ENCODE peak calls at places on chromosomes 1 and 21, in eight cellular contexts. One of them, this sample, is unnamed.

GRCh38 chr1:85599076-85599491 is 18.5 kb downstream of the CCN1 start:
- DNase-seq in NCI-H524: no peak
- DNase-seq in HS-27A: no peak
- DNase-seq in pancreas: no peak
- DNase-seq in cardiac fibroblast: no peak
- DNase-seq in cardiac muscle cell: no peak
- DNase-seq in iPS DF 6.9: no peak
- DNase-seq in left ventricle myocardium inferior: no peak
- DNase-seq in this sample: no peak

GRCh38 chr1:66012076-66012769 is 219.5 kb downstream of the PDE4B start:
- DNase-seq in NCI-H524: peak; percentile 6
- DNase-seq in HS-27A: no peak
- DNase-seq in pancreas: no peak
- DNase-seq in cardiac fibroblast: no peak
- DNase-seq in cardiac muscle cell: no peak
- DNase-seq in iPS DF 6.9: no peak
- DNase-seq in left ventricle myocardium inferior: no peak
- DNase-seq in this sample: no peak

GRCh38 chr1:154186177-154186576 is 5.7 kb downstream of the TPM3 start:
- DNase-seq in NCI-H524: peak; percentile 96
- DNase-seq in HS-27A: no peak
- DNase-seq in pancreas: peak; percentile 65
- DNase-seq in cardiac fibroblast: peak; percentile 80
- DNase-seq in cardiac muscle cell: peak; percentile 52
- DNase-seq in iPS DF 6.9: peak; percentile 77
- DNase-seq in left ventricle myocardium inferior: peak; percentile 36
- DNase-seq in this sample: no peak

GRCh38 chr1:74679811-74680210 is 6.2 kb upstream of the ERICH3 start:
- DNase-seq in NCI-H524: no peak
- DNase-seq in HS-27A: no peak
- DNase-seq in pancreas: no peak
- DNase-seq in cardiac fibroblast: no peak
- DNase-seq in cardiac muscle cell: no peak
- DNase-seq in iPS DF 6.9: no peak
- DNase-seq in left ventricle myocardium inferior: no peak
- DNase-seq in this sample: no peak

GRCh38 chr21:42733037-42733632 is 79.7 kb downstream of the PDE9A start:
- DNase-seq in NCI-H524: no peak
- DNase-seq in HS-27A: no peak
- DNase-seq in pancreas: no peak
- DNase-seq in cardiac fibroblast: no peak
- DNase-seq in cardiac muscle cell: no peak
- DNase-seq in iPS DF 6.9: no peak
- DNase-seq in left ventricle myocardium inferior: no peak
- DNase-seq in this sample: no peak

GRCh38 chr1:225467193-225468020 is 39.6 kb upstream of the LBR start:
- DNase-seq in NCI-H524: no peak
- DNase-seq in HS-27A: no peak
- DNase-seq in pancreas: no peak
- DNase-seq in cardiac fibroblast: peak; percentile 56
- DNase-seq in cardiac muscle cell: no peak
- DNase-seq in iPS DF 6.9: no peak
- DNase-seq in left ventricle myocardium inferior: peak; percentile 71
- DNase-seq in this sample: peak; percentile 75

GRCh38 chr1:116128669-116129068 is 17.5 kb downstream of the MAB21L3 start:
- DNase-seq in NCI-H524: no peak
- DNase-seq in HS-27A: no peak
- DNase-seq in pancreas: no peak
- DNase-seq in cardiac fibroblast: no peak
- DNase-seq in cardiac muscle cell: no peak
- DNase-seq in iPS DF 6.9: no peak
- DNase-seq in left ventricle myocardium inferior: no peak
- DNase-seq in this sample: no peak

GRCh38 chr1:9706178-9706577 is 54.6 kb downstream of the PIK3CD start:
- DNase-seq in NCI-H524: no peak
- DNase-seq in HS-27A: no peak
- DNase-seq in pancreas: no peak
- DNase-seq in cardiac fibroblast: no peak
- DNase-seq in cardiac muscle cell: no peak
- DNase-seq in iPS DF 6.9: no peak
- DNase-seq in left ventricle myocardium inferior: no peak
- DNase-seq in this sample: no peak

GRCh38 chr1:17081439-17081838 is 27.6 kb upstream of the SDHB start:
- DNase-seq in NCI-H524: no peak
- DNase-seq in HS-27A: no peak
- DNase-seq in pancreas: peak; percentile 91
- DNase-seq in cardiac fibroblast: no peak
- DNase-seq in cardiac muscle cell: no peak
- DNase-seq in iPS DF 6.9: no peak
- DNase-seq in left ventricle myocardium inferior: no peak
- DNase-seq in this sample: no peak

GRCh38 chr1:90721210-90722194 is 4.4 kb upstream of the BARHL2 start:
- DNase-seq in NCI-H524: peak; percentile 38
- DNase-seq in HS-27A: peak; percentile 9
- DNase-seq in pancreas: peak; percentile 53
- DNase-seq in cardiac fibroblast: peak; percentile 66
- DNase-seq in cardiac muscle cell: peak; percentile 72
- DNase-seq in iPS DF 6.9: no peak
- DNase-seq in left ventricle myocardium inferior: no peak
- DNase-seq in this sample: no peak

GRCh38 chr21:44892536-44893277 is 19.2 kb upstream of the PTTG1IP start:
- DNase-seq in NCI-H524: peak; percentile 51
- DNase-seq in HS-27A: no peak
- DNase-seq in pancreas: peak; percentile 62
- DNase-seq in cardiac fibroblast: peak; percentile 64
- DNase-seq in cardiac muscle cell: peak; percentile 62
- DNase-seq in iPS DF 6.9: no peak
- DNase-seq in left ventricle myocardium inferior: peak; percentile 69
- DNase-seq in this sample: peak; percentile 77

GRCh38 chr1:112395832-112396667 is at the start of gene CTTNBP2NL:
- DNase-seq in NCI-H524: peak; percentile 97
- DNase-seq in HS-27A: peak; percentile 93
- DNase-seq in pancreas: peak; percentile 97
- DNase-seq in cardiac fibroblast: peak; percentile 93
- DNase-seq in cardiac muscle cell: peak; percentile 99
- DNase-seq in iPS DF 6.9: peak; percentile 93
- DNase-seq in left ventricle myocardium inferior: peak; percentile 98
- DNase-seq in this sample: peak; percentile 98

GRCh38 chr1:34549199-34549598 is 205.6 kb upstream of the GJB5 start:
- DNase-seq in NCI-H524: peak; percentile 3
- DNase-seq in HS-27A: no peak
- DNase-seq in pancreas: no peak
- DNase-seq in cardiac fibroblast: no peak
- DNase-seq in cardiac muscle cell: peak; percentile 24
- DNase-seq in iPS DF 6.9: peak; percentile 13
- DNase-seq in left ventricle myocardium inferior: no peak
- DNase-seq in this sample: no peak

GRCh38 chr1:50879137-50879536 is 80.9 kb downstream of the FAF1 start:
- DNase-seq in NCI-H524: no peak
- DNase-seq in HS-27A: no peak
- DNase-seq in pancreas: no peak
- DNase-seq in cardiac fibroblast: no peak
- DNase-seq in cardiac muscle cell: no peak
- DNase-seq in iPS DF 6.9: no peak
- DNase-seq in left ventricle myocardium inferior: no peak
- DNase-seq in this sample: no peak

GRCh38 chr1:53273526-53273925 is 35.2 kb upstream of the MAGOH start:
- DNase-seq in NCI-H524: no peak
- DNase-seq in HS-27A: no peak
- DNase-seq in pancreas: no peak
- DNase-seq in cardiac fibroblast: no peak
- DNase-seq in cardiac muscle cell: no peak
- DNase-seq in iPS DF 6.9: no peak
- DNase-seq in left ventricle myocardium inferior: no peak
- DNase-seq in this sample: no peak

GRCh38 chr1:235953801-235954200 is 87.1 kb upstream of the LYST start:
- DNase-seq in NCI-H524: no peak
- DNase-seq in HS-27A: no peak
- DNase-seq in pancreas: no peak
- DNase-seq in cardiac fibroblast: peak; percentile 92
- DNase-seq in cardiac muscle cell: no peak
- DNase-seq in iPS DF 6.9: no peak
- DNase-seq in left ventricle myocardium inferior: no peak
- DNase-seq in this sample: no peak

GRCh38 chr1:226665505-226666163 is 73.4 kb downstream of the ITPKB start:
- DNase-seq in NCI-H524: no peak
- DNase-seq in HS-27A: no peak
- DNase-seq in pancreas: no peak
- DNase-seq in cardiac fibroblast: no peak
- DNase-seq in cardiac muscle cell: no peak
- DNase-seq in iPS DF 6.9: no peak
- DNase-seq in left ventricle myocardium inferior: no peak
- DNase-seq in this sample: no peak

GRCh38 chr1:243336163-243336562 is 80.3 kb downstream of the SDCCAG8 start:
- DNase-seq in NCI-H524: no peak
- DNase-seq in HS-27A: no peak
- DNase-seq in pancreas: no peak
- DNase-seq in cardiac fibroblast: no peak
- DNase-seq in cardiac muscle cell: no peak
- DNase-seq in iPS DF 6.9: no peak
- DNase-seq in left ventricle myocardium inferior: no peak
- DNase-seq in this sample: no peak

GRCh38 chr1:205979301-205979700 is 23.9 kb downstream of the RAB7B start:
- DNase-seq in NCI-H524: no peak
- DNase-seq in HS-27A: no peak
- DNase-seq in pancreas: no peak
- DNase-seq in cardiac fibroblast: no peak
- DNase-seq in cardiac muscle cell: no peak
- DNase-seq in iPS DF 6.9: no peak
- DNase-seq in left ventricle myocardium inferior: no peak
- DNase-seq in this sample: no peak

GRCh38 chr1:85473390-85473789 is 8.4 kb upstream of the DDAH1 start:
- DNase-seq in NCI-H524: no peak
- DNase-seq in HS-27A: no peak
- DNase-seq in pancreas: no peak
- DNase-seq in cardiac fibroblast: peak; percentile 81
- DNase-seq in cardiac muscle cell: no peak
- DNase-seq in iPS DF 6.9: no peak
- DNase-seq in left ventricle myocardium inferior: no peak
- DNase-seq in this sample: no peak

GRCh38 chr21:42280356-42281195 is 34.6 kb downstream of the TFF3 start:
- DNase-seq in NCI-H524: no peak
- DNase-seq in HS-27A: no peak
- DNase-seq in pancreas: no peak
- DNase-seq in cardiac fibroblast: no peak
- DNase-seq in cardiac muscle cell: no peak
- DNase-seq in iPS DF 6.9: no peak
- DNase-seq in left ventricle myocardium inferior: no peak
- DNase-seq in this sample: no peak

GRCh38 chr1:34164510-34165381 is at the start of gene CSMD2:
- DNase-seq in NCI-H524: peak; percentile 49
- DNase-seq in HS-27A: no peak
- DNase-seq in pancreas: no peak
- DNase-seq in cardiac fibroblast: peak; percentile 32
- DNase-seq in cardiac muscle cell: peak; percentile 71
- DNase-seq in iPS DF 6.9: no peak
- DNase-seq in left ventricle myocardium inferior: peak; percentile 18
- DNase-seq in this sample: peak; percentile 58

GRCh38 chr1:93979040-93979717 is 69.9 kb upstream of the GCLM start:
- DNase-seq in NCI-H524: no peak
- DNase-seq in HS-27A: no peak
- DNase-seq in pancreas: no peak
- DNase-seq in cardiac fibroblast: no peak
- DNase-seq in cardiac muscle cell: no peak
- DNase-seq in iPS DF 6.9: no peak
- DNase-seq in left ventricle myocardium inferior: no peak
- DNase-seq in this sample: no peak

GRCh38 chr1:170162385-170163226 is 16.8 kb downstream of the NTMT2 start:
- DNase-seq in NCI-H524: no peak
- DNase-seq in HS-27A: peak; percentile 53
- DNase-seq in pancreas: peak; percentile 11
- DNase-seq in cardiac fibroblast: peak; percentile 91
- DNase-seq in cardiac muscle cell: peak; percentile 44
- DNase-seq in iPS DF 6.9: no peak
- DNase-seq in left ventricle myocardium inferior: no peak
- DNase-seq in this sample: peak; percentile 57

GRCh38 chr1:19073311-19074186 is 117.1 kb upstream of the IFFO2 start:
- DNase-seq in NCI-H524: no peak
- DNase-seq in HS-27A: no peak
- DNase-seq in pancreas: peak; percentile 43
- DNase-seq in cardiac fibroblast: no peak
- DNase-seq in cardiac muscle cell: no peak
- DNase-seq in iPS DF 6.9: no peak
- DNase-seq in left ventricle myocardium inferior: peak; percentile 64
- DNase-seq in this sample: peak; percentile 56

GRCh38 chr1:65175171-65176070 is 27.4 kb downstream of the AK4 start:
- DNase-seq in NCI-H524: peak; percentile 72
- DNase-seq in HS-27A: no peak
- DNase-seq in pancreas: no peak
- DNase-seq in cardiac fibroblast: no peak
- DNase-seq in cardiac muscle cell: peak; percentile 46
- DNase-seq in iPS DF 6.9: no peak
- DNase-seq in left ventricle myocardium inferior: peak; percentile 66
- DNase-seq in this sample: peak; percentile 41

GRCh38 chr1:225362805-225363204 is 65.0 kb downstream of the LBR start:
- DNase-seq in NCI-H524: no peak
- DNase-seq in HS-27A: no peak
- DNase-seq in pancreas: no peak
- DNase-seq in cardiac fibroblast: no peak
- DNase-seq in cardiac muscle cell: no peak
- DNase-seq in iPS DF 6.9: no peak
- DNase-seq in left ventricle myocardium inferior: no peak
- DNase-seq in this sample: no peak

GRCh38 chr1:228168563-228169270 is 3.1 kb downstream of the IBA57 start:
- DNase-seq in NCI-H524: no peak
- DNase-seq in HS-27A: no peak
- DNase-seq in pancreas: no peak
- DNase-seq in cardiac fibroblast: no peak
- DNase-seq in cardiac muscle cell: no peak
- DNase-seq in iPS DF 6.9: no peak
- DNase-seq in left ventricle myocardium inferior: no peak
- DNase-seq in this sample: peak; percentile 22

GRCh38 chr1:236307437-236307836 is 25.7 kb upstream of the ERO1B start:
- DNase-seq in NCI-H524: peak; percentile 14
- DNase-seq in HS-27A: no peak
- DNase-seq in pancreas: no peak
- DNase-seq in cardiac fibroblast: no peak
- DNase-seq in cardiac muscle cell: no peak
- DNase-seq in iPS DF 6.9: no peak
- DNase-seq in left ventricle myocardium inferior: no peak
- DNase-seq in this sample: no peak

GRCh38 chr21:36120304-36120902 is 14.5 kb upstream of the CBR3 start:
- DNase-seq in NCI-H524: no peak
- DNase-seq in HS-27A: no peak
- DNase-seq in pancreas: no peak
- DNase-seq in cardiac fibroblast: peak; percentile 13
- DNase-seq in cardiac muscle cell: no peak
- DNase-seq in iPS DF 6.9: no peak
- DNase-seq in left ventricle myocardium inferior: peak; percentile 32
- DNase-seq in this sample: peak; percentile 44